ENCODE peak calls at places on chromosome 16, in six cellular contexts. One of them, this sample, is unnamed.

GRCh38 chr16:28212532-28212873 is 738 bp upstream of the XPO6 start:
- DNase-seq in H9: peak; percentile 53
- DNase-seq in IMR-90: peak; percentile 26
- DNase-seq in H1: no peak
- DNase-seq in neuronal stem cell: no peak
- DNase-seq in mesenchymal stem cell: peak; percentile 48
- DNase-seq in this sample: peak; percentile 62

GRCh38 chr16:24822542-24822941 is 23.2 kb upstream of the SLC5A11 start:
- DNase-seq in H9: no peak
- DNase-seq in IMR-90: no peak
- DNase-seq in H1: no peak
- DNase-seq in neuronal stem cell: no peak
- DNase-seq in mesenchymal stem cell: no peak
- DNase-seq in this sample: no peak

GRCh38 chr16:57577691-57578224 is 35.3 kb downstream of the ADGRG5 start:
- DNase-seq in H9: peak; percentile 19
- DNase-seq in IMR-90: no peak
- DNase-seq in H1: no peak
- DNase-seq in neuronal stem cell: no peak
- DNase-seq in mesenchymal stem cell: no peak
- DNase-seq in this sample: no peak

GRCh38 chr16:71851726-71852125 is 6.0 kb downstream of the ATXN1L start:
- DNase-seq in H9: no peak
- DNase-seq in IMR-90: no peak
- DNase-seq in H1: no peak
- DNase-seq in neuronal stem cell: no peak
- DNase-seq in mesenchymal stem cell: no peak
- DNase-seq in this sample: no peak

GRCh38 chr16:81189100-81189664 is 49.3 kb upstream of the BCO1 start:
- DNase-seq in H9: no peak
- DNase-seq in IMR-90: peak; percentile 48
- DNase-seq in H1: no peak
- DNase-seq in neuronal stem cell: no peak
- DNase-seq in mesenchymal stem cell: no peak
- DNase-seq in this sample: no peak

GRCh38 chr16:48300391-48300856 is 53.1 kb upstream of the ABCC11 start:
- DNase-seq in H9: no peak
- DNase-seq in IMR-90: peak; percentile 88
- DNase-seq in H1: no peak
- DNase-seq in neuronal stem cell: no peak
- DNase-seq in mesenchymal stem cell: peak; percentile 80
- DNase-seq in this sample: no peak

GRCh38 chr16:13084331-13084730 is 182.9 kb downstream of the SHISA9 start:
- DNase-seq in H9: no peak
- DNase-seq in IMR-90: no peak
- DNase-seq in H1: no peak
- DNase-seq in neuronal stem cell: no peak
- DNase-seq in mesenchymal stem cell: no peak
- DNase-seq in this sample: no peak

GRCh38 chr16:17296412-17296811 is 174.3 kb downstream of the XYLT1 start:
- DNase-seq in H9: no peak
- DNase-seq in IMR-90: no peak
- DNase-seq in H1: no peak
- DNase-seq in neuronal stem cell: no peak
- DNase-seq in mesenchymal stem cell: no peak
- DNase-seq in this sample: no peak

GRCh38 chr16:17448640-17449638 is 21.8 kb downstream of the XYLT1 start:
- DNase-seq in H9: no peak
- DNase-seq in IMR-90: no peak
- DNase-seq in H1: no peak
- DNase-seq in neuronal stem cell: no peak
- DNase-seq in mesenchymal stem cell: no peak
- DNase-seq in this sample: no peak

GRCh38 chr16:57115504-57116182 is 23.3 kb downstream of the CPNE2 start:
- DNase-seq in H9: no peak
- DNase-seq in IMR-90: peak; percentile 28
- DNase-seq in H1: no peak
- DNase-seq in neuronal stem cell: peak; percentile 59
- DNase-seq in mesenchymal stem cell: no peak
- DNase-seq in this sample: no peak

GRCh38 chr16:73063854-73064226 is 15.9 kb upstream of the ZFHX3 start:
- DNase-seq in H9: no peak
- DNase-seq in IMR-90: no peak
- DNase-seq in H1: no peak
- DNase-seq in neuronal stem cell: peak; percentile 14
- DNase-seq in mesenchymal stem cell: no peak
- DNase-seq in this sample: no peak

GRCh38 chr16:66594739-66595138 is 9.8 kb upstream of the CMTM3 start:
- DNase-seq in H9: no peak
- DNase-seq in IMR-90: no peak
- DNase-seq in H1: no peak
- DNase-seq in neuronal stem cell: no peak
- DNase-seq in mesenchymal stem cell: no peak
- DNase-seq in this sample: peak; percentile 18

GRCh38 chr16:21194771-21195301 is 16.5 kb downstream of the ZP2 start:
- DNase-seq in H9: no peak
- DNase-seq in IMR-90: no peak
- DNase-seq in H1: no peak
- DNase-seq in neuronal stem cell: no peak
- DNase-seq in mesenchymal stem cell: no peak
- DNase-seq in this sample: no peak

GRCh38 chr16:23334421-23334853 is 32.3 kb downstream of the SCNN1B start:
- DNase-seq in H9: no peak
- DNase-seq in IMR-90: no peak
- DNase-seq in H1: no peak
- DNase-seq in neuronal stem cell: no peak
- DNase-seq in mesenchymal stem cell: no peak
- DNase-seq in this sample: no peak

GRCh38 chr16:31084584-31085298 is 4.0 kb downstream of the PRSS53 start:
- DNase-seq in H9: peak; percentile 33
- DNase-seq in IMR-90: no peak
- DNase-seq in H1: no peak
- DNase-seq in neuronal stem cell: no peak
- DNase-seq in mesenchymal stem cell: no peak
- DNase-seq in this sample: no peak

GRCh38 chr16:81455006-81455405 is 10.4 kb downstream of the CMIP start:
- DNase-seq in H9: no peak
- DNase-seq in IMR-90: no peak
- DNase-seq in H1: no peak
- DNase-seq in neuronal stem cell: no peak
- DNase-seq in mesenchymal stem cell: no peak
- DNase-seq in this sample: no peak

GRCh38 chr16:1291576-1291974 is 17.9 kb upstream of the UBE2I start:
- DNase-seq in H9: no peak
- DNase-seq in IMR-90: no peak
- DNase-seq in H1: no peak
- DNase-seq in neuronal stem cell: no peak
- DNase-seq in mesenchymal stem cell: no peak
- DNase-seq in this sample: no peak

GRCh38 chr16:10252155-10252554 is 69.9 kb upstream of the GRIN2A start:
- DNase-seq in H9: no peak
- DNase-seq in IMR-90: no peak
- DNase-seq in H1: no peak
- DNase-seq in neuronal stem cell: no peak
- DNase-seq in mesenchymal stem cell: no peak
- DNase-seq in this sample: no peak

GRCh38 chr16:48576927-48577326 is 33.1 kb downstream of the N4BP1 start:
- DNase-seq in H9: no peak
- DNase-seq in IMR-90: peak; percentile 28
- DNase-seq in H1: no peak
- DNase-seq in neuronal stem cell: no peak
- DNase-seq in mesenchymal stem cell: no peak
- DNase-seq in this sample: no peak

GRCh38 chr16:15643453-15644305 is 725 bp upstream of the MARF1 start:
- DNase-seq in H9: no peak
- DNase-seq in IMR-90: peak; percentile 59
- DNase-seq in H1: peak; percentile 49
- DNase-seq in neuronal stem cell: no peak
- DNase-seq in mesenchymal stem cell: peak; percentile 78
- DNase-seq in this sample: peak; percentile 75

GRCh38 chr16:15641753-15642556 is 999 bp downstream of the MARF1 start:
- DNase-seq in H9: no peak
- DNase-seq in IMR-90: no peak
- DNase-seq in H1: no peak
- DNase-seq in neuronal stem cell: no peak
- DNase-seq in mesenchymal stem cell: peak; percentile 13
- DNase-seq in this sample: no peak

GRCh38 chr16:15639061-15639568 is 3.8 kb downstream of the MARF1 start:
- DNase-seq in H9: no peak
- DNase-seq in IMR-90: no peak
- DNase-seq in H1: no peak
- DNase-seq in neuronal stem cell: no peak
- DNase-seq in mesenchymal stem cell: no peak
- DNase-seq in this sample: no peak

GRCh38 chr16:15642557-15643452 is at the start of gene MARF1:
- DNase-seq in H9: peak; percentile 98
- DNase-seq in IMR-90: peak; percentile 90
- DNase-seq in H1: peak; percentile 100
- DNase-seq in neuronal stem cell: peak; percentile 96
- DNase-seq in mesenchymal stem cell: peak; percentile 95
- DNase-seq in this sample: peak; percentile 95

DNA sequence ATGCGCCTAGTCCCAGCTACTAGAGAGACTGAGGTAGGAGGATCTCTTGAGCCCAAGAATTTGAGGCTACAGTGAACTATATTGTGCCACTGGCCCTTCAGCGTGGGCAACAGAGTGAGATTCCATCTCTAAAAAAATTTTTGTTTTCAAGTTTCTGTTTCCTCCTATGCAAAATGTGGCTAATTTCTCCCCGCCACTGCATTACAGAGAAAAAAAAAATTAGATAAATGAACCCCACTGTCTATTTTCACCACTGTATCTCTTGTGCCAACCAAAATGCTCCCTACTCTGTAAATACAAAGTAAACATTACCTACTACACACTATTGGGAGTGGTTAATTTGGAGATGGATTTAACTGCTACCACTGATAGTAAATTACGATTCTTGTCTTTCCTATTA is 2.0 kb downstream of the MARF1 start:
- DNase-seq in H9: no peak
- DNase-seq in IMR-90: no peak
- DNase-seq in H1: no peak
- DNase-seq in neuronal stem cell: no peak
- DNase-seq in mesenchymal stem cell: no peak
- DNase-seq in this sample: no peak
- H3K4ac ChIP-seq in H9: no peak overlapping the region
- H3K4ac ChIP-seq in IMR-90: no peak overlapping the region
- H3K4ac ChIP-seq in H1: no peak overlapping the region
- H3K4ac ChIP-seq in neuronal stem cell: no peak overlapping the region
- H3K4ac ChIP-seq in mesenchymal stem cell: no peak overlapping the region
- H3K4ac ChIP-seq in this sample: no peak overlapping the region

GRCh38 chr16:88588148-88588547 is 17.9 kb downstream of the ZC3H18 start:
- DNase-seq in H9: no peak
- DNase-seq in IMR-90: no peak
- DNase-seq in H1: no peak
- DNase-seq in neuronal stem cell: no peak
- DNase-seq in mesenchymal stem cell: no peak
- DNase-seq in this sample: no peak

GRCh38 chr16:88591577-88592021 is 21.4 kb downstream of the ZC3H18 start:
- DNase-seq in H9: no peak
- DNase-seq in IMR-90: peak; percentile 8
- DNase-seq in H1: no peak
- DNase-seq in neuronal stem cell: no peak
- DNase-seq in mesenchymal stem cell: no peak
- DNase-seq in this sample: peak; percentile 47

GRCh38 chr16:88588754-88589153 is 18.6 kb downstream of the ZC3H18 start:
- DNase-seq in H9: no peak
- DNase-seq in IMR-90: no peak
- DNase-seq in H1: no peak
- DNase-seq in neuronal stem cell: no peak
- DNase-seq in mesenchymal stem cell: no peak
- DNase-seq in this sample: no peak

GRCh38 chr16:88593064-88593463 is 22.9 kb downstream of the ZC3H18 start:
- DNase-seq in H9: no peak
- DNase-seq in IMR-90: no peak
- DNase-seq in H1: no peak
- DNase-seq in neuronal stem cell: no peak
- DNase-seq in mesenchymal stem cell: no peak
- DNase-seq in this sample: no peak

DNA sequence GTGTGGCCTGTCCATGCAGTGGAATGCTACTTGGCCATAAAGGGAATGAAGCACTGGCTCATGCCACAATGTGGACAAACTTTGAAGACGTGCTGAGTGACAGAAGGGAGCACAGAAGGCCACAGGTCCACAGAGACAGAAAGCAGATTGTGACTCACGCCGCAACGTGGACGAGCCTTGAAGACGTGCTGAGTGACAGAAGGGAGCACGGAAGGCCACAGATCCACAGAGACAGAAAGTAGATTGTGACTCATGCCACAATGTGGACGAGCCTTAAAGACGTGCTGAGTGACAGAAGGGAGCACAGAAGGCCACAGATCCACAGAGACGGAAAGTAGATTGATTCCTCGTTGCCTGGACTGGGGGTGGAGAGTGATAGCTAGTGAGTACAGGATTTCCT is 19.2 kb downstream of the ZC3H18 start:
- DNase-seq in H9: no peak
- DNase-seq in IMR-90: no peak
- DNase-seq in H1: no peak
- DNase-seq in neuronal stem cell: no peak
- DNase-seq in mesenchymal stem cell: no peak
- DNase-seq in this sample: no peak
- H3K14ac ChIP-seq in H9: no peak overlapping the region
- H3K14ac ChIP-seq in IMR-90: no peak overlapping the region
- H3K14ac ChIP-seq in H1: no peak overlapping the region
- H3K14ac ChIP-seq in neuronal stem cell: no peak overlapping the region
- H3K14ac ChIP-seq in mesenchymal stem cell: no peak overlapping the region
- H3K14ac ChIP-seq in this sample: no peak overlapping the region

DNA sequence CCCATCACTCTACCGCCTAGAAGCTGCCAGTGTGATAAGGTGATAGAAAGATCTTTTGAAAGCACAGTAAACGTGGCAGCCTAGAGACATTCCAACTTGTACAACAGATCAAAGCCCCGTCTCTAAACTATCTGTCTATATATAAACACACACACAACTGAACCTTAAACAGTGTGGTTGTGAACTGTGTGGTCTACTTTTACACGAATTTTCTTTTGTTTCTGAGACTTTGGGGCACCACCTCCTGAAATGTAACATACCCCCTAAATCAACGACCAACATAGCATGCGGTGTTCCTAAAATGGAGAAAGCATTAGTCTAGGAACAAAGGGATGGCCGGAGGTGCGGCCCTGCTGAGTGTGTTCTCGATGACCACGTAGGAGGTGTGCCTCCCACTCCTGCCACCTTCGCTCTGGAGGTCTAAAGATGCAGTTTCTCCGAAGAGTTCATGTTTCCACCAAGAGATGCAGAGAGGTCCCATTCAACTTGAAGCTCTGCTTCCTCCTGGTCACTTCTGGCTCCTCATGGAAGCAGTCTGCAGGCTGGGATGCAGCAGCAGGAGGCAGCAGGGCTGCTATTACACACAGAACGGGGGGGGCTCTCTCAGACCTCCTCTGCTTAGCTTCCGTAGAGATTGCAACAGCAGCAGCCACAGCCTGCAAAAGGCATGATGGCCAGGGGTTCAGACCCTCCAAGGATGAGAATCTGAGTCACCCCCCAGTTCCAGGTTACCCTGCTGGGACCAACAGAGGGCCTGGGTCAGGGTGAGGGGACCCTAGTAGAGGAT is 22.6 kb upstream of the USP10 start:
- DNase-seq in H9: no peak
- DNase-seq in IMR-90: peak; percentile 33
- DNase-seq in H1: no peak
- DNase-seq in neuronal stem cell: no peak
- DNase-seq in mesenchymal stem cell: no peak
- DNase-seq in this sample: no peak
- H3K4me2 ChIP-seq in H9: no peak overlapping the region
- H3K4me2 ChIP-seq in IMR-90: no peak overlapping the region
- H3K4me2 ChIP-seq in H1: no peak overlapping the region
- H3K4me2 ChIP-seq in neuronal stem cell: no peak overlapping the region
- H3K4me2 ChIP-seq in mesenchymal stem cell: no peak overlapping the region
- H3K4me2 ChIP-seq in this sample: no peak overlapping the region

GRCh38 chr16:15985144-15985543 is 35.7 kb downstream of the ABCC1 start:
- DNase-seq in H9: no peak
- DNase-seq in IMR-90: no peak
- DNase-seq in H1: no peak
- DNase-seq in neuronal stem cell: no peak
- DNase-seq in mesenchymal stem cell: no peak
- DNase-seq in this sample: no peak
- H3K4ac ChIP-seq in H9: no peak overlapping the region
- H3K4ac ChIP-seq in IMR-90: no peak overlapping the region
- H3K4ac ChIP-seq in H1: no peak overlapping the region
- H3K4ac ChIP-seq in neuronal stem cell: no peak overlapping the region
- H3K4ac ChIP-seq in mesenchymal stem cell: no peak overlapping the region
- H3K4ac ChIP-seq in this sample: no peak overlapping the region

This sample was measured in trophoblast cell.